ENCODE peak calls at places on chromosomes 6 and 20, in nine cellular contexts. One of them, this sample, is unnamed.
A peak's percentile ranks its signal among the peaks of the same experiment; 100 is the strongest.

GRCh38 chr6:67210450-67210849 is 1424.6 kb upstream of the ADGRB3 start:
- DNase-seq in HuH-7.5: no peak
- DNase-seq in HFFc6: no peak
- DNase-seq in endothelial cell: no peak
- DNase-seq in cardiac fibroblast: peak; percentile 55
- DNase-seq in SK-MEL-5: no peak
- DNase-seq in nephron progenitor cell: no peak
- DNase-seq in naive thymus-derived CD8-positive, alpha-beta T cell: no peak
- DNase-seq in NCI-H2081: no peak
- DNase-seq in this sample: no peak

GRCh38 chr20:5722927-5723326 is 27.3 kb upstream of the SHLD1 start:
- DNase-seq in HuH-7.5: no peak
- DNase-seq in HFFc6: no peak
- DNase-seq in endothelial cell: no peak
- DNase-seq in cardiac fibroblast: no peak
- DNase-seq in SK-MEL-5: no peak
- DNase-seq in nephron progenitor cell: no peak
- DNase-seq in naive thymus-derived CD8-positive, alpha-beta T cell: no peak
- DNase-seq in NCI-H2081: no peak
- DNase-seq in this sample: no peak

GRCh38 chr6:26022166-26022510 is 59.5 kb downstream of the TRIM38 start:
- DNase-seq in HuH-7.5: no peak
- DNase-seq in HFFc6: peak; percentile 80
- DNase-seq in endothelial cell: peak; percentile 42
- DNase-seq in cardiac fibroblast: peak; percentile 92
- DNase-seq in SK-MEL-5: peak; percentile 78
- DNase-seq in nephron progenitor cell: no peak
- DNase-seq in naive thymus-derived CD8-positive, alpha-beta T cell: no peak
- DNase-seq in NCI-H2081: peak; percentile 77
- DNase-seq in this sample: peak; percentile 76

GRCh38 chr6:105992315-105992961 is 93.7 kb upstream of the PRDM1 start:
- DNase-seq in HuH-7.5: peak; percentile 89
- DNase-seq in HFFc6: peak; percentile 44
- DNase-seq in endothelial cell: peak; percentile 82
- DNase-seq in cardiac fibroblast: peak; percentile 74
- DNase-seq in SK-MEL-5: peak; percentile 11
- DNase-seq in nephron progenitor cell: peak; percentile 85
- DNase-seq in naive thymus-derived CD8-positive, alpha-beta T cell: peak; percentile 84
- DNase-seq in NCI-H2081: peak; percentile 68
- DNase-seq in this sample: peak; percentile 94

GRCh38 chr6:157613011-157613522 is 210.0 kb upstream of the SNX9 start:
- DNase-seq in HuH-7.5: peak; percentile 23
- DNase-seq in HFFc6: peak; percentile 87
- DNase-seq in endothelial cell: no peak
- DNase-seq in cardiac fibroblast: peak; percentile 91
- DNase-seq in SK-MEL-5: no peak
- DNase-seq in nephron progenitor cell: no peak
- DNase-seq in naive thymus-derived CD8-positive, alpha-beta T cell: no peak
- DNase-seq in NCI-H2081: no peak
- DNase-seq in this sample: no peak

GRCh38 chr6:149750136-149750609 is 632 bp downstream of the PCMT1 start:
- DNase-seq in HuH-7.5: peak; percentile 71
- DNase-seq in HFFc6: peak; percentile 70
- DNase-seq in endothelial cell: peak; percentile 53
- DNase-seq in cardiac fibroblast: peak; percentile 47
- DNase-seq in SK-MEL-5: peak; percentile 69
- DNase-seq in nephron progenitor cell: peak; percentile 70
- DNase-seq in naive thymus-derived CD8-positive, alpha-beta T cell: no peak
- DNase-seq in NCI-H2081: peak; percentile 72
- DNase-seq in this sample: peak; percentile 92

GRCh38 chr20:59235226-59235625 is 65.2 kb upstream of the EDN3 start:
- DNase-seq in HuH-7.5: no peak
- DNase-seq in HFFc6: no peak
- DNase-seq in endothelial cell: no peak
- DNase-seq in cardiac fibroblast: no peak
- DNase-seq in SK-MEL-5: no peak
- DNase-seq in nephron progenitor cell: no peak
- DNase-seq in naive thymus-derived CD8-positive, alpha-beta T cell: no peak
- DNase-seq in NCI-H2081: no peak
- DNase-seq in this sample: no peak

GRCh38 chr6:12516070-12516469 is 200.5 kb upstream of the PHACTR1 start:
- DNase-seq in HuH-7.5: no peak
- DNase-seq in HFFc6: no peak
- DNase-seq in endothelial cell: no peak
- DNase-seq in cardiac fibroblast: no peak
- DNase-seq in SK-MEL-5: peak; percentile 10
- DNase-seq in nephron progenitor cell: no peak
- DNase-seq in naive thymus-derived CD8-positive, alpha-beta T cell: no peak
- DNase-seq in NCI-H2081: no peak
- DNase-seq in this sample: no peak

GRCh38 chr6:92715991-92716390 is 703.4 kb downstream of the EPHA7 start:
- DNase-seq in HuH-7.5: no peak
- DNase-seq in HFFc6: no peak
- DNase-seq in endothelial cell: no peak
- DNase-seq in cardiac fibroblast: no peak
- DNase-seq in SK-MEL-5: no peak
- DNase-seq in nephron progenitor cell: no peak
- DNase-seq in naive thymus-derived CD8-positive, alpha-beta T cell: no peak
- DNase-seq in NCI-H2081: no peak
- DNase-seq in this sample: no peak

GRCh38 chr6:8736046-8736877 is 300.9 kb upstream of the SLC35B3 start:
- DNase-seq in HuH-7.5: no peak
- DNase-seq in HFFc6: no peak
- DNase-seq in endothelial cell: no peak
- DNase-seq in cardiac fibroblast: no peak
- DNase-seq in SK-MEL-5: peak; percentile 45
- DNase-seq in nephron progenitor cell: no peak
- DNase-seq in naive thymus-derived CD8-positive, alpha-beta T cell: no peak
- DNase-seq in NCI-H2081: no peak
- DNase-seq in this sample: no peak

GRCh38 chr20:6700563-6701328 is 66.7 kb upstream of the BMP2 start:
- DNase-seq in HuH-7.5: no peak
- DNase-seq in HFFc6: no peak
- DNase-seq in endothelial cell: no peak
- DNase-seq in cardiac fibroblast: no peak
- DNase-seq in SK-MEL-5: no peak
- DNase-seq in nephron progenitor cell: no peak
- DNase-seq in naive thymus-derived CD8-positive, alpha-beta T cell: no peak
- DNase-seq in NCI-H2081: no peak
- DNase-seq in this sample: no peak

GRCh38 chr20:59955131-59955796 is 3.0 kb upstream of the CDH26 start:
- DNase-seq in HuH-7.5: peak; percentile 37
- DNase-seq in HFFc6: peak; percentile 20
- DNase-seq in endothelial cell: no peak
- DNase-seq in cardiac fibroblast: peak; percentile 10
- DNase-seq in SK-MEL-5: peak; percentile 36
- DNase-seq in nephron progenitor cell: no peak
- DNase-seq in naive thymus-derived CD8-positive, alpha-beta T cell: no peak
- DNase-seq in NCI-H2081: no peak
- DNase-seq in this sample: no peak

GRCh38 chr20:57902478-57902877 is 192.7 kb upstream of the PMEPA1 start:
- DNase-seq in HuH-7.5: no peak
- DNase-seq in HFFc6: peak; percentile 70
- DNase-seq in endothelial cell: no peak
- DNase-seq in cardiac fibroblast: peak; percentile 10
- DNase-seq in SK-MEL-5: no peak
- DNase-seq in nephron progenitor cell: no peak
- DNase-seq in naive thymus-derived CD8-positive, alpha-beta T cell: no peak
- DNase-seq in NCI-H2081: no peak
- DNase-seq in this sample: no peak

GRCh38 chr6:154414021-154414813 is 57.6 kb upstream of the IPCEF1 start:
- DNase-seq in HuH-7.5: peak; percentile 29
- DNase-seq in HFFc6: peak; percentile 67
- DNase-seq in endothelial cell: no peak
- DNase-seq in cardiac fibroblast: peak; percentile 35
- DNase-seq in SK-MEL-5: no peak
- DNase-seq in nephron progenitor cell: no peak
- DNase-seq in naive thymus-derived CD8-positive, alpha-beta T cell: no peak
- DNase-seq in NCI-H2081: no peak
- DNase-seq in this sample: no peak

GRCh38 chr20:13141541-13141940 is 79.5 kb upstream of the ISM1 start:
- DNase-seq in HuH-7.5: no peak
- DNase-seq in HFFc6: no peak
- DNase-seq in endothelial cell: no peak
- DNase-seq in cardiac fibroblast: no peak
- DNase-seq in SK-MEL-5: no peak
- DNase-seq in nephron progenitor cell: peak; percentile 30
- DNase-seq in naive thymus-derived CD8-positive, alpha-beta T cell: no peak
- DNase-seq in NCI-H2081: no peak
- DNase-seq in this sample: no peak

GRCh38 chr6:87697581-87698552 is 4.2 kb downstream of the AKIRIN2 start:
- DNase-seq in HuH-7.5: no peak
- DNase-seq in HFFc6: peak; percentile 78
- DNase-seq in endothelial cell: no peak
- DNase-seq in cardiac fibroblast: peak; percentile 92
- DNase-seq in SK-MEL-5: peak; percentile 92
- DNase-seq in nephron progenitor cell: no peak
- DNase-seq in naive thymus-derived CD8-positive, alpha-beta T cell: no peak
- DNase-seq in NCI-H2081: peak; percentile 18
- DNase-seq in this sample: no peak

GRCh38 chr20:63423751-63424150 is 48.7 kb downstream of the KCNQ2 start:
- DNase-seq in HuH-7.5: no peak
- DNase-seq in HFFc6: no peak
- DNase-seq in endothelial cell: no peak
- DNase-seq in cardiac fibroblast: no peak
- DNase-seq in SK-MEL-5: no peak
- DNase-seq in nephron progenitor cell: no peak
- DNase-seq in naive thymus-derived CD8-positive, alpha-beta T cell: no peak
- DNase-seq in NCI-H2081: no peak
- DNase-seq in this sample: no peak

GRCh38 chr6:148385379-148385778 is 42.7 kb downstream of the SASH1 start:
- DNase-seq in HuH-7.5: no peak
- DNase-seq in HFFc6: no peak
- DNase-seq in endothelial cell: no peak
- DNase-seq in cardiac fibroblast: no peak
- DNase-seq in SK-MEL-5: no peak
- DNase-seq in nephron progenitor cell: no peak
- DNase-seq in naive thymus-derived CD8-positive, alpha-beta T cell: no peak
- DNase-seq in NCI-H2081: no peak
- DNase-seq in this sample: no peak

GRCh38 chr6:170114956-170115855 is 175.7 kb downstream of the DLL1 start:
- DNase-seq in HuH-7.5: no peak
- DNase-seq in HFFc6: no peak
- DNase-seq in endothelial cell: no peak
- DNase-seq in cardiac fibroblast: no peak
- DNase-seq in SK-MEL-5: no peak
- DNase-seq in nephron progenitor cell: no peak
- DNase-seq in naive thymus-derived CD8-positive, alpha-beta T cell: no peak
- DNase-seq in NCI-H2081: peak; percentile 82
- DNase-seq in this sample: peak; percentile 75

GRCh38 chr6:142416179-142416578 is 114.4 kb downstream of the ADGRG6 start:
- DNase-seq in HuH-7.5: no peak
- DNase-seq in HFFc6: peak; percentile 92
- DNase-seq in endothelial cell: no peak
- DNase-seq in cardiac fibroblast: peak; percentile 98
- DNase-seq in SK-MEL-5: no peak
- DNase-seq in nephron progenitor cell: no peak
- DNase-seq in naive thymus-derived CD8-positive, alpha-beta T cell: no peak
- DNase-seq in NCI-H2081: no peak
- DNase-seq in this sample: peak; percentile 12

GRCh38 chr6:47242483-47243386 is 67.0 kb downstream of the TNFRSF21 start:
- DNase-seq in HuH-7.5: peak; percentile 18
- DNase-seq in HFFc6: peak; percentile 79
- DNase-seq in endothelial cell: peak; percentile 15
- DNase-seq in cardiac fibroblast: peak; percentile 94
- DNase-seq in SK-MEL-5: no peak
- DNase-seq in nephron progenitor cell: peak; percentile 43
- DNase-seq in naive thymus-derived CD8-positive, alpha-beta T cell: peak; percentile 70
- DNase-seq in NCI-H2081: peak; percentile 92
- DNase-seq in this sample: peak; percentile 91

GRCh38 chr6:71107935-71108420 is 151.1 kb upstream of the B3GAT2 start:
- DNase-seq in HuH-7.5: no peak
- DNase-seq in HFFc6: peak; percentile 62
- DNase-seq in endothelial cell: no peak
- DNase-seq in cardiac fibroblast: peak; percentile 88
- DNase-seq in SK-MEL-5: no peak
- DNase-seq in nephron progenitor cell: no peak
- DNase-seq in naive thymus-derived CD8-positive, alpha-beta T cell: no peak
- DNase-seq in NCI-H2081: peak; percentile 53
- DNase-seq in this sample: no peak

GRCh38 chr6:33116881-33117711 is 41.3 kb downstream of the HLA-DPB1 start:
- DNase-seq in HuH-7.5: no peak
- DNase-seq in HFFc6: no peak
- DNase-seq in endothelial cell: no peak
- DNase-seq in cardiac fibroblast: no peak
- DNase-seq in SK-MEL-5: no peak
- DNase-seq in nephron progenitor cell: peak; percentile 40
- DNase-seq in naive thymus-derived CD8-positive, alpha-beta T cell: no peak
- DNase-seq in NCI-H2081: no peak
- DNase-seq in this sample: peak; percentile 50

GRCh38 chr20:34709836-34710567 is 5.9 kb downstream of the TP53INP2 start:
- DNase-seq in HuH-7.5: no peak
- DNase-seq in HFFc6: peak; percentile 14
- DNase-seq in endothelial cell: peak; percentile 40
- DNase-seq in cardiac fibroblast: no peak
- DNase-seq in SK-MEL-5: peak; percentile 74
- DNase-seq in nephron progenitor cell: peak; percentile 79
- DNase-seq in naive thymus-derived CD8-positive, alpha-beta T cell: peak; percentile 39
- DNase-seq in NCI-H2081: peak; percentile 78
- DNase-seq in this sample: peak; percentile 86

GRCh38 chr20:3808141-3808479 is 12.0 kb downstream of the CDC25B start:
- DNase-seq in HuH-7.5: no peak
- DNase-seq in HFFc6: peak; percentile 94
- DNase-seq in endothelial cell: no peak
- DNase-seq in cardiac fibroblast: peak; percentile 85
- DNase-seq in SK-MEL-5: peak; percentile 97
- DNase-seq in nephron progenitor cell: no peak
- DNase-seq in naive thymus-derived CD8-positive, alpha-beta T cell: no peak
- DNase-seq in NCI-H2081: peak; percentile 84
- DNase-seq in this sample: peak; percentile 78

GRCh38 chr6:80095600-80095999 is 10.9 kb upstream of the BCKDHB start:
- DNase-seq in HuH-7.5: no peak
- DNase-seq in HFFc6: no peak
- DNase-seq in endothelial cell: no peak
- DNase-seq in cardiac fibroblast: no peak
- DNase-seq in SK-MEL-5: no peak
- DNase-seq in nephron progenitor cell: no peak
- DNase-seq in naive thymus-derived CD8-positive, alpha-beta T cell: no peak
- DNase-seq in NCI-H2081: no peak
- DNase-seq in this sample: no peak

GRCh38 chr20:571754-572331 is 28.3 kb upstream of the CSNK2A1 start:
- DNase-seq in HuH-7.5: no peak
- DNase-seq in HFFc6: no peak
- DNase-seq in endothelial cell: peak; percentile 50
- DNase-seq in cardiac fibroblast: peak; percentile 10
- DNase-seq in SK-MEL-5: no peak
- DNase-seq in nephron progenitor cell: peak; percentile 66
- DNase-seq in naive thymus-derived CD8-positive, alpha-beta T cell: no peak
- DNase-seq in NCI-H2081: no peak
- DNase-seq in this sample: peak; percentile 78

GRCh38 chr6:157323114-157323923 is at the start of gene TMEM242:
- DNase-seq in HuH-7.5: peak; percentile 69
- DNase-seq in HFFc6: peak; percentile 90
- DNase-seq in endothelial cell: peak; percentile 91
- DNase-seq in cardiac fibroblast: peak; percentile 97
- DNase-seq in SK-MEL-5: peak; percentile 88
- DNase-seq in nephron progenitor cell: peak; percentile 92
- DNase-seq in naive thymus-derived CD8-positive, alpha-beta T cell: peak; percentile 87
- DNase-seq in NCI-H2081: no peak
- DNase-seq in this sample: peak; percentile 97

GRCh38 chr6:137927777-137928218 is 60.7 kb downstream of the TNFAIP3 start:
- DNase-seq in HuH-7.5: no peak
- DNase-seq in HFFc6: no peak
- DNase-seq in endothelial cell: no peak
- DNase-seq in cardiac fibroblast: peak; percentile 43
- DNase-seq in SK-MEL-5: peak; percentile 37
- DNase-seq in nephron progenitor cell: no peak
- DNase-seq in naive thymus-derived CD8-positive, alpha-beta T cell: peak; percentile 59
- DNase-seq in NCI-H2081: no peak
- DNase-seq in this sample: no peak

This sample was measured in ELF-1.